ENCODE peak calls at places on chromosome 20, in eight cellular contexts. C, F, A, D, H, W, Q and S are unnamed samples.

GRCh38 chr20:53243152-53243551 is 271.0 kb downstream of the TSHZ2 start:
- DNase-seq in C (no peak), D (no peak), F (no peak), H (no peak), A (no peak), Q (no peak), W (no peak), S (no peak)

GRCh38 chr20:48197034-48197433 is 411.8 kb upstream of the SULF2 start:
- DNase-seq in H (no peak), Q (no peak), F (no peak), A (no peak), C (no peak), D (no peak), W (no peak), S (no peak)

GRCh38 chr20:58688414-58688813 is 4.2 kb upstream of the NPEPL1 start:
- DNase-seq in Q (no peak), C (no peak), A (no peak), H (no peak), D (no peak), W (no peak), F (no peak), S (no peak)

GRCh38 chr20:58826271-58826670 is 24.4 kb downstream of the GNAS-AS1 start:
- DNase-seq in C (no peak), D (no peak), A (no peak), W (no peak), Q (no peak), H (no peak), F (no peak), S (no peak)

GRCh38 chr20:45796336-45797070 is 4.7 kb downstream of the DNTTIP1 start:
- DNase-seq in D (peak), Q (no peak), C (no peak), H (no peak), A (no peak), W (no peak), F (no peak), S (no peak)

GRCh38 chr20:3235661-3236324 is 3.2 kb downstream of the SLC4A11 start:
- DNase-seq in D (peak), C (no peak), Q (peak), A (no peak), W (no peak), H (no peak), F (no peak), S (no peak)

GRCh38 chr20:3164043-3164762 is 4.5 kb upstream of the FASTKD5 start:
- DNase-seq in Q (no peak), D (no peak), H (no peak), W (no peak), F (no peak), C (no peak), A (no peak), S (no peak)

GRCh38 chr20:7437311-7437710 is 502.9 kb downstream of the HAO1 start:
- DNase-seq in A (no peak), D (no peak), H (no peak), C (no peak), Q (peak), F (no peak), W (no peak), S (no peak)

GRCh38 chr20:50624351-50625016 is 66.9 kb downstream of the RIPOR3 start:
- DNase-seq in F (peak), W (no peak), Q (no peak), D (no peak), H (no peak), A (no peak), C (no peak), S (no peak)

GRCh38 chr20:13029687-13030510 is 21.1 kb downstream of the SPTLC3 start:
- DNase-seq in D (peak), H (no peak), A (peak), F (peak), C (no peak), W (peak), Q (peak), S (no peak)

GRCh38 chr20:21826946-21827345 is 121.5 kb downstream of the PAX1 start:
- DNase-seq in F (no peak), C (no peak), A (no peak), H (no peak), Q (no peak), D (no peak), W (no peak), S (no peak)

GRCh38 chr20:56451056-56451765 is 17.2 kb upstream of the RTF2 start:
- DNase-seq in D (no peak), A (no peak), W (no peak), Q (no peak), H (no peak), C (no peak), F (no peak), S (no peak)

GRCh38 chr20:10656270-10656669 is 17.5 kb downstream of the JAG1 start:
- DNase-seq in W (no peak), Q (no peak), C (no peak), F (no peak), H (no peak), A (no peak), D (no peak), S (no peak)

GRCh38 chr20:19460386-19460785 is 247.9 kb downstream of the SLC24A3 start:
- DNase-seq in W (no peak), A (peak), D (no peak), F (no peak), Q (peak), C (no peak), H (no peak), S (no peak)

GRCh38 chr20:20737158-20737557 is 24.7 kb upstream of the RALGAPA2 start:
- DNase-seq in F (no peak), A (no peak), C (no peak), W (no peak), Q (no peak), H (no peak), D (no peak), S (no peak)

GRCh38 chr20:44180814-44181213 is 6.2 kb downstream of the JPH2 start:
- DNase-seq in F (no peak), Q (peak), C (no peak), H (no peak), A (peak), W (no peak), D (peak), S (no peak)

GRCh38 chr20:9015984-9016324 is 52.9 kb upstream of the PLCB4 start:
- DNase-seq in H (no peak), W (peak), D (peak), Q (peak), F (no peak), A (peak), C (no peak), S (no peak)

GRCh38 chr20:52775786-52776185 is 196.4 kb upstream of the TSHZ2 start:
- DNase-seq in C (no peak), A (no peak), F (no peak), W (no peak), H (no peak), Q (no peak), D (no peak), S (no peak)

GRCh38 chr20:51034461-51034860 is 11.6 kb upstream of the KCNG1 start:
- DNase-seq in W (no peak), D (no peak), F (no peak), H (no peak), Q (no peak), C (no peak), A (peak), S (no peak)

GRCh38 chr20:14493408-14493807 is 156.0 kb upstream of the FLRT3 start:
- DNase-seq in A (no peak), F (no peak), Q (no peak), C (no peak), H (no peak), W (no peak), D (no peak), S (no peak)

GRCh38 chr20:43444107-43444506 is 13.6 kb upstream of the SRSF6 start:
- DNase-seq in W (no peak), Q (no peak), H (no peak), F (no peak), C (no peak), A (no peak), D (no peak), S (no peak)

GRCh38 chr20:62922451-62922921 is 3.8 kb downstream of the DIDO1 start:
- DNase-seq in F (no peak), A (no peak), Q (no peak), C (peak), D (no peak), W (no peak), H (peak), S (no peak)

GRCh38 chr20:12528591-12529041 is 480.2 kb upstream of the SPTLC3 start:
- DNase-seq in A (no peak), W (no peak), Q (no peak), F (no peak), D (no peak), H (no peak), C (no peak), S (no peak)

GRCh38 chr20:39107741-39108140 is 145.6 kb downstream of the DHX35 start:
- DNase-seq in D (peak), F (no peak), C (no peak), W (no peak), A (peak), H (no peak), Q (peak), S (no peak)

GRCh38 chr20:48723308-48724264 is 104.2 kb downstream of the PREX1 start:
- DNase-seq in Q (peak), F (no peak), C (no peak), A (peak), W (no peak), H (no peak), D (no peak), S (peak)

GRCh38 chr20:4160761-4161305 is 145.5 kb upstream of the RNF24 start:
- DNase-seq in F (peak), W (no peak), A (no peak), Q (peak), C (peak), H (no peak), D (no peak), S (peak)

GRCh38 chr20:40650707-40651106 is 38.3 kb downstream of the MAFB start:
- DNase-seq in Q (no peak), C (no peak), A (no peak), F (no peak), D (no peak), W (peak), H (no peak), S (no peak)

GRCh38 chr20:8331740-8332412 is 199.8 kb downstream of the PLCB1 start:
- DNase-seq in Q (peak), C (no peak), W (peak), H (no peak), A (peak), F (peak), D (peak), S (no peak)

GRCh38 chr20:53557157-53557556 is 36.5 kb downstream of the ZNF217 start:
- DNase-seq in F (no peak), D (no peak), Q (no peak), W (no peak), A (no peak), H (no peak), C (no peak), S (no peak)

GRCh38 chr20:21309678-21310467 is 6.7 kb downstream of the XRN2 start:
- DNase-seq in C (no peak), D (no peak), F (no peak), A (no peak), H (no peak), Q (no peak), W (no peak), S (no peak)

GRCh38 chr20:55142932-55143331 is 667.5 kb downstream of the DOK5 start:
- DNase-seq in H (no peak), F (no peak), C (no peak), D (no peak), Q (no peak), A (no peak), W (no peak), S (no peak)

GRCh38 chr20:61698598-61698960 is 367.1 kb downstream of the TAF4 start:
- DNase-seq in A (no peak), D (no peak), F (no peak), W (no peak), Q (no peak), H (no peak), C (no peak), S (no peak)

GRCh38 chr20:19918965-19919329 is 98.2 kb upstream of the NAA20 start:
- DNase-seq in A (peak), H (no peak), D (peak), F (no peak), Q (peak), W (no peak), C (no peak), S (no peak)

GRCh38 chr20:25251019-25251418 is 3.1 kb downstream of the PYGB start:
- DNase-seq in W (no peak), F (no peak), D (no peak), A (no peak), H (no peak), Q (no peak), C (no peak), S (no peak)

GRCh38 chr20:63639093-63639860 is 12.4 kb upstream of the GMEB2 start:
- DNase-seq in A (no peak), Q (no peak), F (no peak), W (no peak), C (peak), D (no peak), H (peak), S (no peak)

GRCh38 chr20:18004389-18005031 is 35.7 kb downstream of the MGME1 start:
- DNase-seq in D (peak), W (peak), Q (peak), H (no peak), C (no peak), F (no peak), A (peak), S (no peak)

GRCh38 chr20:51446656-51447055 is 95.9 kb downstream of the NFATC2 start:
- DNase-seq in F (no peak), W (peak), Q (peak), C (no peak), A (peak), D (peak), H (no peak), S (no peak)